ENCODE peak calls at places on chromosomes 13 and 19, in seven cellular contexts. One of them, this sample, is unnamed.

GRCh38 chr19:17121736-17122293 is 46.2 kb downstream of the MYO9B start:
- DNase-seq in stimulated activated CD4-positive, alpha-beta T cell treated with anti-CD3 and anti-CD28 coated beads, Interleukin-4, amount 100 ng/mL, for 24 hours: no peak
- DNase-seq in CD4-positive, alpha-beta memory T cell: no peak
- DNase-seq in cardiac fibroblast: no peak
- DNase-seq in tibial artery: no peak
- DNase-seq in CD8-positive, alpha-beta T cell: no peak
- DNase-seq in T-helper 2 cell treated with Interferon-gamma antibody and Interleukin-4, amounts not matched to agents 5 μg/mL and 100 μg/mL, for 36 hours: peak
- DNase-seq in this sample: no peak

GRCh38 chr19:11580665-11581418 is 3.4 kb upstream of the ACP5 start:
- DNase-seq in stimulated activated CD4-positive, alpha-beta T cell treated with anti-CD3 and anti-CD28 coated beads, Interleukin-4, amount 100 ng/mL, for 24 hours: no peak
- DNase-seq in CD4-positive, alpha-beta memory T cell: no peak
- DNase-seq in cardiac fibroblast: no peak
- DNase-seq in tibial artery: no peak
- DNase-seq in CD8-positive, alpha-beta T cell: no peak
- DNase-seq in T-helper 2 cell treated with Interferon-gamma antibody and Interleukin-4, amounts not matched to agents 5 μg/mL and 100 μg/mL, for 36 hours: no peak
- DNase-seq in this sample: no peak

GRCh38 chr19:14775855-14776254 is 2.5 kb downstream of the ADGRE2 start:
- DNase-seq in stimulated activated CD4-positive, alpha-beta T cell treated with anti-CD3 and anti-CD28 coated beads, Interleukin-4, amount 100 ng/mL, for 24 hours: peak
- DNase-seq in CD4-positive, alpha-beta memory T cell: no peak
- DNase-seq in cardiac fibroblast: no peak
- DNase-seq in tibial artery: no peak
- DNase-seq in CD8-positive, alpha-beta T cell: no peak
- DNase-seq in T-helper 2 cell treated with Interferon-gamma antibody and Interleukin-4, amounts not matched to agents 5 μg/mL and 100 μg/mL, for 36 hours: no peak
- DNase-seq in this sample: no peak

GRCh38 chr19:1653300-1653628 is 849 bp upstream of the TCF3 start:
- DNase-seq in stimulated activated CD4-positive, alpha-beta T cell treated with anti-CD3 and anti-CD28 coated beads, Interleukin-4, amount 100 ng/mL, for 24 hours: no peak
- DNase-seq in CD4-positive, alpha-beta memory T cell: no peak
- DNase-seq in cardiac fibroblast: no peak
- DNase-seq in tibial artery: no peak
- DNase-seq in CD8-positive, alpha-beta T cell: no peak
- DNase-seq in T-helper 2 cell treated with Interferon-gamma antibody and Interleukin-4, amounts not matched to agents 5 μg/mL and 100 μg/mL, for 36 hours: no peak
- DNase-seq in this sample: no peak

GRCh38 chr19:48461982-48462655 is 6.7 kb downstream of the KCNJ14 start:
- DNase-seq in stimulated activated CD4-positive, alpha-beta T cell treated with anti-CD3 and anti-CD28 coated beads, Interleukin-4, amount 100 ng/mL, for 24 hours: no peak
- DNase-seq in CD4-positive, alpha-beta memory T cell: no peak
- DNase-seq in cardiac fibroblast: no peak
- DNase-seq in tibial artery: no peak
- DNase-seq in CD8-positive, alpha-beta T cell: no peak
- DNase-seq in T-helper 2 cell treated with Interferon-gamma antibody and Interleukin-4, amounts not matched to agents 5 μg/mL and 100 μg/mL, for 36 hours: no peak
- DNase-seq in this sample: no peak

GRCh38 chr13:59979589-59979988 is 184.1 kb downstream of the DIAPH3 start:
- DNase-seq in stimulated activated CD4-positive, alpha-beta T cell treated with anti-CD3 and anti-CD28 coated beads, Interleukin-4, amount 100 ng/mL, for 24 hours: no peak
- DNase-seq in CD4-positive, alpha-beta memory T cell: peak
- DNase-seq in cardiac fibroblast: no peak
- DNase-seq in tibial artery: no peak
- DNase-seq in CD8-positive, alpha-beta T cell: no peak
- DNase-seq in T-helper 2 cell treated with Interferon-gamma antibody and Interleukin-4, amounts not matched to agents 5 μg/mL and 100 μg/mL, for 36 hours: no peak
- DNase-seq in this sample: no peak

GRCh38 chr13:48782429-48782840 is 128.7 kb downstream of the CYSLTR2 start:
- DNase-seq in stimulated activated CD4-positive, alpha-beta T cell treated with anti-CD3 and anti-CD28 coated beads, Interleukin-4, amount 100 ng/mL, for 24 hours: no peak
- DNase-seq in CD4-positive, alpha-beta memory T cell: no peak
- DNase-seq in cardiac fibroblast: peak
- DNase-seq in tibial artery: no peak
- DNase-seq in CD8-positive, alpha-beta T cell: no peak
- DNase-seq in T-helper 2 cell treated with Interferon-gamma antibody and Interleukin-4, amounts not matched to agents 5 μg/mL and 100 μg/mL, for 36 hours: no peak
- DNase-seq in this sample: no peak

GRCh38 chr13:80151016-80151415 is 189.9 kb downstream of the SPRY2 start:
- DNase-seq in stimulated activated CD4-positive, alpha-beta T cell treated with anti-CD3 and anti-CD28 coated beads, Interleukin-4, amount 100 ng/mL, for 24 hours: no peak
- DNase-seq in CD4-positive, alpha-beta memory T cell: no peak
- DNase-seq in cardiac fibroblast: peak
- DNase-seq in tibial artery: no peak
- DNase-seq in CD8-positive, alpha-beta T cell: no peak
- DNase-seq in T-helper 2 cell treated with Interferon-gamma antibody and Interleukin-4, amounts not matched to agents 5 μg/mL and 100 μg/mL, for 36 hours: no peak
- DNase-seq in this sample: no peak

GRCh38 chr19:45526143-45526542 is 18.9 kb downstream of the VASP start:
- DNase-seq in stimulated activated CD4-positive, alpha-beta T cell treated with anti-CD3 and anti-CD28 coated beads, Interleukin-4, amount 100 ng/mL, for 24 hours: no peak
- DNase-seq in CD4-positive, alpha-beta memory T cell: no peak
- DNase-seq in cardiac fibroblast: peak
- DNase-seq in tibial artery: peak
- DNase-seq in CD8-positive, alpha-beta T cell: no peak
- DNase-seq in T-helper 2 cell treated with Interferon-gamma antibody and Interleukin-4, amounts not matched to agents 5 μg/mL and 100 μg/mL, for 36 hours: no peak
- DNase-seq in this sample: no peak

GRCh38 chr13:33033361-33033812 is 17.2 kb downstream of the KL start:
- DNase-seq in stimulated activated CD4-positive, alpha-beta T cell treated with anti-CD3 and anti-CD28 coated beads, Interleukin-4, amount 100 ng/mL, for 24 hours: peak
- DNase-seq in CD4-positive, alpha-beta memory T cell: peak
- DNase-seq in cardiac fibroblast: no peak
- DNase-seq in tibial artery: no peak
- DNase-seq in CD8-positive, alpha-beta T cell: peak
- DNase-seq in T-helper 2 cell treated with Interferon-gamma antibody and Interleukin-4, amounts not matched to agents 5 μg/mL and 100 μg/mL, for 36 hours: no peak
- DNase-seq in this sample: no peak

GRCh38 chr19:58279042-58279924 is 528 bp downstream of the ZNF8 start:
- DNase-seq in stimulated activated CD4-positive, alpha-beta T cell treated with anti-CD3 and anti-CD28 coated beads, Interleukin-4, amount 100 ng/mL, for 24 hours: peak
- DNase-seq in CD4-positive, alpha-beta memory T cell: peak
- DNase-seq in cardiac fibroblast: peak
- DNase-seq in tibial artery: peak
- DNase-seq in CD8-positive, alpha-beta T cell: no peak
- DNase-seq in T-helper 2 cell treated with Interferon-gamma antibody and Interleukin-4, amounts not matched to agents 5 μg/mL and 100 μg/mL, for 36 hours: peak
- DNase-seq in this sample: peak

GRCh38 chr19:49057636-49058234 is at the start of gene CGB7:
- DNase-seq in stimulated activated CD4-positive, alpha-beta T cell treated with anti-CD3 and anti-CD28 coated beads, Interleukin-4, amount 100 ng/mL, for 24 hours: peak
- DNase-seq in CD4-positive, alpha-beta memory T cell: peak
- DNase-seq in cardiac fibroblast: peak
- DNase-seq in tibial artery: peak
- DNase-seq in CD8-positive, alpha-beta T cell: no peak
- DNase-seq in T-helper 2 cell treated with Interferon-gamma antibody and Interleukin-4, amounts not matched to agents 5 μg/mL and 100 μg/mL, for 36 hours: peak
- DNase-seq in this sample: peak

GRCh38 chr13:24215732-24216131 is 55.2 kb downstream of the SPATA13 start:
- DNase-seq in stimulated activated CD4-positive, alpha-beta T cell treated with anti-CD3 and anti-CD28 coated beads, Interleukin-4, amount 100 ng/mL, for 24 hours: no peak
- DNase-seq in CD4-positive, alpha-beta memory T cell: no peak
- DNase-seq in cardiac fibroblast: peak
- DNase-seq in tibial artery: peak
- DNase-seq in CD8-positive, alpha-beta T cell: no peak
- DNase-seq in T-helper 2 cell treated with Interferon-gamma antibody and Interleukin-4, amounts not matched to agents 5 μg/mL and 100 μg/mL, for 36 hours: no peak
- DNase-seq in this sample: no peak